ENCODE peak calls at places on chromosomes 6 and 20, in four cellular contexts. H is A549, G is K562, D is WTC11. Z is an unnamed sample.

GRCh38 chr20:51987812-51988211 is 185.5 kb upstream of the SALL4 start:
- DNase-seq in H (peak; percentile 17), G (no peak), D (no peak), Z (no peak)

GRCh38 chr6:143111443-143111842 is 50.8 kb downstream of the AIG1 start:
- DNase-seq in H (no peak), G (no peak), D (no peak), Z (no peak)

GRCh38 chr20:45589725-45590124 is 10.6 kb upstream of the WFDC8 start:
- DNase-seq in H (no peak), G (no peak), D (no peak), Z (no peak)

GRCh38 chr6:43806041-43806757 is 36.2 kb downstream of the VEGFA start:
- DNase-seq in H (peak; percentile 52), G (no peak), D (no peak), Z (peak; percentile 98)

GRCh38 chr6:165804331-165805066 is 141.5 kb upstream of the PDE10A start:
- DNase-seq in H (no peak), G (no peak), D (peak; percentile 47), Z (no peak)

GRCh38 chr6:156774872-156775405 is 2.2 kb upstream of the ARID1B start:
- DNase-seq in H (peak; percentile 10), G (no peak), D (no peak), Z (no peak)

GRCh38 chr20:31841928-31842327 is 3.5 kb downstream of the FOXS1 start:
- DNase-seq in H (peak; percentile 79), G (peak; percentile 38), D (no peak), Z (peak; percentile 38)

GRCh38 chr6:119196732-119197131 is 118.3 kb upstream of the FAM184A start:
- DNase-seq in H (no peak), G (no peak), D (no peak), Z (no peak)

GRCh38 chr20:56422824-56423189 is 10.7 kb downstream of the CASS4 start:
- DNase-seq in H (no peak), G (peak; percentile 47), D (peak; percentile 23), Z (no peak)

GRCh38 chr6:43613721-43614395 is 15.2 kb downstream of the GTPBP2 start:
- DNase-seq in H (no peak), G (no peak), D (no peak), Z (no peak)

GRCh38 chr20:46206025-46206424 is 87.9 kb downstream of the CD40 start:
- DNase-seq in H (no peak), G (peak; percentile 70), D (no peak), Z (no peak)

GRCh38 chr6:158648682-158649131 is 1.1 kb upstream of the SYTL3 start:
- DNase-seq in H (no peak), G (no peak), D (no peak), Z (no peak)

GRCh38 chr6:44071670-44072451 is 55.4 kb downstream of the MRPL14 start:
- DNase-seq in H (no peak), G (no peak), D (no peak), Z (no peak)

GRCh38 chr6:165663736-165664552 is 903 bp upstream of the PDE10A start:
- DNase-seq in H (peak; percentile 28), G (no peak), D (peak; percentile 44), Z (no peak)

GRCh38 chr6:32790306-32790705 is 26.5 kb downstream of the HLA-DOB start:
- DNase-seq in H (peak; percentile 3), G (no peak), D (no peak), Z (peak; percentile 59)

GRCh38 chr6:95574811-95575210 is 2.5 kb upstream of the MANEA start:
- DNase-seq in H (no peak), G (no peak), D (no peak), Z (peak; percentile 47)

GRCh38 chr20:57391439-57392129 is 388 bp downstream of the RBM38 start:
- DNase-seq in H (no peak), G (peak; percentile 69), D (no peak), Z (no peak)

GRCh38 chr6:43009124-43009523 is 4.6 kb downstream of the MEA1 start:
- DNase-seq in H (peak; percentile 58), G (peak; percentile 58), D (peak; percentile 36), Z (peak; percentile 49)

GRCh38 chr6:27502508-27503435 is 29.9 kb upstream of the ZNF184 start:
- DNase-seq in H (peak; percentile 83), G (peak; percentile 71), D (peak; percentile 81), Z (peak; percentile 74)

GRCh38 chr20:34316191-34316814 is 13.1 kb upstream of the AHCY start:
- DNase-seq in H (peak; percentile 45), G (peak; percentile 37), D (no peak), Z (no peak)

DNA sequence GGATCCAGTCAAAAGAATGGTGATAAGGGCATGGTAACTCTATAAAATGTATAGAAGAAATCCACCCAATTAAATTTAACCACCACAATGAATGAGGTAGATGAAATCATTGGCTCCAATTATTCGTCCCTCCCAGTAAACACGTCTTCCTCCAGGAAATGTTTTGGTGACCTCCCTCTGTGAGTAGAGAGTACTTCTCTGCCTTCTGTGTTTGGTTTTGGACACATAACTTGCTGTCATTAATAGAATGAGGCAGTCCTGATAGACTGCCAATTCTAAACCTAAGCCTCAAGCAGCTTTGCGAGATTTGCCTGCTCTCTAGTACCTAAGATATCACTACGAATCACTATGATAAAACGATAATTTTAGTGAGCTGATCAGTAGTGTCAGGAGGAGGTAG is 632.8 kb downstream of the HDGFL1 start:
- DNase-seq in H (no peak), G (no peak), D (no peak), Z (no peak)
- TF ChIP-seq ESRRA in H (no peak), G (no peak), D (no peak), Z (no peak)

DNA sequence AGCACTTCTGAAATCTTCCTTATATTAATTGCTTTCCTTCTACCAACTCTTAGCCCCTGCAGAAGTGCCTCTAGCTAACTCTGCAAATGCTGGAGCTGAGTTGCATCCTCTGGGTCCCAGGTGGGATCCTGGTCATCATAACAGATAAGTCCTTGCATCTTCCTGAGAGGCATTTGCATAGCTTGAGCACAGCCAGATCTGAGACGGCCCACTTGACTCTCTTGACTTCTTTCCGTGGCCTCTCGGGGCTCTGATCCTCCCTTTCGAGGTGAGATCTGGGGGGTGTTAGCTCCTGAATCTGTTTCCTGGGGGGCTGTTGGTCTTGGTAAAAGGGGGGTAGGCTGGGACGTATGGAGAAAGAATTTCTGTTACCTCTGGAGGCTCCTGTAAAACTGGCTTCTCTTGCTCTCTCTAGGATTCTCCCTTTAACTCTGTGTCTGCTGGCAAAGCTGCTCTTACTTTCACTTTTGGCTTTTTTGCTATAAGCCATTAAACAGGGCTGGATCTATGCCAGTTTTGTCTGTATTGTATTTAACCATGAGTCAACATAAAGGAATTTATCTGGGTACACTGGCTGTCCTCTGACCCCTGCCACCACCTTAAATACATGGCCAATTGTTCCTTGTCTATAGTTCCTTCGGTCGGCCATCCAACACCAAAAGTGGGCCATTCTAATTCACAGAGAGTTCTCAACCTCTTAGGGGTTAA is 223.1 kb upstream of the SYNCRIP start:
- DNase-seq in H (peak; percentile 12), G (no peak), D (no peak), Z (peak; percentile 74)
- TF ChIP-seq JUN in H (no peak), G (no peak), D (no peak), Z (no peak)

GRCh38 chr6:148242180-148242579 is 100.5 kb upstream of the SASH1 start:
- DNase-seq in H (no peak), G (no peak), D (no peak), Z (no peak)
- TF ChIP-seq ESRRA in H (no peak), G (no peak), D (no peak), Z (no peak)

GRCh38 chr6:140193269-140193668 is 818.8 kb upstream of the CITED2 start:
- DNase-seq in H (no peak), G (no peak), D (no peak), Z (no peak)
- TF ChIP-seq JUN in H (no peak), G (no peak), D (no peak), Z (no peak)

DNA sequence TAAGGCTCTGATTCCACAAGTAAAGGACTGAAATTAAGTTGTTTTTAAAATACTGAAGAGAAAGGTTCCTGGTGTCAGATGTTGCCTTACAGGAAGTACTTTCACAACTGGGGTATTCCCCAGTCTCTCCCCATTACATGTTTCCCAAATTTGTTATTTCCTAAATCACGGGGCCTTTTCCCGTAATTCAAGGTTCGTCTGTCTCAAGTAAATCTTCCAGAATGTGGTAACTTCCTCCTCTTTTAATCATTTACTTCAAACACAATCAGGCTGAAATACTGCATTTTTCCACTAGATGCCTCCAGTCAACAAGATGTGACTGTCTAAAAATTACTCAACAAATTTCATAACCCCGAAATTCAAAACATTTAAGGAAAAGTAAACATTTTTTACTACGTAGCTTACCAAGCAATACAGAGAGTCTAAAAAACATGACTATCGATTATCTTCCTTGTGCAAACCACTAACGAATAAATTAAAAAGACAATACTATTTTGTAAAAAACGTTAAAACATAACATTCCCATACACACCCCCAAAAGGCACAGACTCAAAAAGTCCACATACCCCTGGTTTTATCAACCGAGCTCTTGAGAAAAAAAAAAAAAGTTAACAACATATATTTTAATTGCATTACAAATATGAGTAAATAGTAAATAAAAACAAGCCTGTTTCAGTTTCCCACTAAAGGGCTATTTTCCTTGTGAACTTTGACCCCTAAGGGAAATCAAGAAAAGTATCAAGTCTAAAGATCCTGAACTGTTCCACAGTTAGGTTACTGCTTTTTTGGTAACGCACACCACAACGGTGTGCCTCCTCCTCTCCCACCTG is 1.7 kb downstream of the SOD2 start:
- DNase-seq in H (peak; percentile 84), G (peak; percentile 56), D (no peak), Z (peak; percentile 93)
- TF ChIP-seq ESRRA in H (no peak), G (no peak), D (no peak), Z (no peak)

GRCh38 chr6:9295641-9296040 is 860.3 kb upstream of the SLC35B3 start:
- DNase-seq in H (no peak), G (no peak), D (no peak), Z (no peak)

GRCh38 chr6:9292975-9293374 is 857.6 kb upstream of the SLC35B3 start:
- DNase-seq in H (no peak), G (no peak), D (no peak), Z (no peak)
- TF ChIP-seq JUN in H (no peak), G (no peak), D (no peak), Z (no peak)

DNA sequence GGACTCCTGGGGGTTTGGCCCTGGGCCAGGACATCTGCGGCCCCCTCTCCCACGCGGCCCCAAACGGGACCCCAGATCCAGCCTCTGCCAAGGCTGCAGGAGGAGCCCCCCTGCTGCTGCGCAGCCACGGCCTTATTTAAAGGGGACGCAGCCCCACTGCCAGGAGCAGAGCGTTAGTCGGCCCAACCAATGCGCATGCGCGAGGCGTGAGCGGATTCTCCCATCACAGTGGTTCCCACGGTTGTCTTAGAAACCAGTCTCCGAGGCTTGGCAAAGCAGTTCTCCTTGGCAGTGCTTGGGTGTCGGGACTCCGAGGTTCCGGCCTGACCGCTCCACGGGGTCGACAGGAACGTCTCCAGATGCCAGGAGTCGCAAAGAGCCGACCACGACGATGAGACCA is 288.3 kb upstream of the ZNF337 start:
- DNase-seq in H (no peak), G (peak; percentile 25), D (no peak), Z (no peak)
- TF ChIP-seq ESRRA in H (no peak), G (no peak), D (no peak), Z (no peak)

DNA sequence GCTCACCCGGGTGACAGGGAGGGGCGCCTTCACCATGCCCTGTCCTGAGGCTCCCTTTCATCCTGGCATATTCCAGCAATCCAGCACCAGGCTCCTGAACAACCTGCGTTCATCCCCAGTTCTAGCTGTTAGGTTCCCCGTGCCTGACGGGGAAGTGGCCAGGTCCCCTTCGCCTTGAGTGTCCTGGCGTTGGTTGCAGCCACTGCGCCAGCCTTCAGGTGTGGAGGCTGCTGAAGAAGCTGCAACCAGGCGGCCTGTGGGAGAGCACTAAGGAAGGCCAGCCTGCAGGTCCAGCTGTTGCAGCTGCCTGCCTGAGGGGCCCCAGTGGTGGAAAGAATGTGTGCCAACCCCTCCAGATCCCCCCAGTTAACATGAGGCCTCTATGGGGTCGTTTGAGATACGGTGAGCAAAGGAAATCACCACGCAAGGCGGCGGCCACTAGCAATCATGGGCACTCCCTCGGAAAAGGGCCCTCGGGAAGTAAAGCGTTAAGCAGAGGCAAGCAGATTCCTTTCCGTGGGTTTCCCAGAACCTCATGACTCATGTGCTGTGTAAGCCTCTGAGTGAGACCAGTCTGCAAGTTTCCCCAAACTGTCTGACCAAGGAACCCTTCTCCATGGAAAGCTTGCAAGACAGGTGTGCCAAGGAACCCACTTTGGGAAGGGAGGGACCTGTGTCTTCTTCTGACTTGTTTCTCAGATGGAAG is 320.8 kb downstream of the TAF4 start:
- DNase-seq in H (peak; percentile 30), G (no peak), D (no peak), Z (no peak)
- TF ChIP-seq JUN in H (no peak), G (no peak), D (no peak), Z (no peak)